ENCODE peak calls at places on chromosomes 11 and 22, in six cellular contexts. D, M, B, X, N and P are unnamed samples.

GRCh38 chr11:71247551-71248250 is 4.7 kb downstream of the SHANK2 start:
- DNase-seq in B (no peak), M (no peak), N (no peak), D (no peak), X (no peak), P (no peak)

GRCh38 chr11:87097582-87097981 is 59.8 kb downstream of the TMEM135 start:
- DNase-seq in D (no peak), B (peak), M (peak), X (no peak), N (peak), P (peak)

GRCh38 chr11:20048246-20048645 is 112.0 kb downstream of the DBX1 start:
- DNase-seq in B (no peak), X (no peak), D (no peak), M (peak), N (no peak), P (no peak)

GRCh38 chr11:126318642-126319373 is 14.9 kb downstream of the DCPS start:
- DNase-seq in M (peak), D (no peak), X (no peak), N (peak), B (no peak), P (peak)

GRCh38 chr11:60265373-60266214 is 14.9 kb upstream of the MS4A4A start:
- DNase-seq in B (peak), D (no peak), M (peak), N (peak), X (peak), P (peak)

GRCh38 chr11:2762451-2762850 is 62.7 kb upstream of the KCNQ1OT1 start:
- DNase-seq in D (no peak), B (no peak), M (no peak), X (no peak), N (no peak), P (no peak)

GRCh38 chr11:68031136-68031459 is 617 bp downstream of the NDUFS8 start:
- DNase-seq in N (no peak), M (peak), X (no peak), B (no peak), D (no peak), P (no peak)

GRCh38 chr11:43955381-43956118 is 13.1 kb downstream of the C11orf96 start:
- DNase-seq in B (no peak), M (peak), D (no peak), X (no peak), N (no peak), P (no peak)

GRCh38 chr22:46064236-46064965 is 85.9 kb upstream of the PPARA start:
- DNase-seq in N (no peak), B (no peak), X (peak), M (no peak), D (no peak), P (peak)